ENCODE peak calls at places on chromosomes 4 and X, in seven cellular contexts. One of them, this sample, is unnamed. For H3K9me3, the result is how much of the 10 kb centered on the place peaks cover.

GRCh38 chr4:168451331-168451730 is 29.0 kb downstream of the DDX60L start:
- DNase-seq in CD4-positive, alpha-beta T cell: no peak
- DNase-seq in adipocyte: no peak
- DNase-seq in transverse colon: no peak
- DNase-seq in upper lobe of left lung: no peak
- DNase-seq in neuronal stem cell: no peak
- DNase-seq in mammary epithelial cell: no peak
- DNase-seq in this sample: no peak

GRCh38 chrX:21657318-21658151 is 595 bp downstream of the KLHL34 start:
- DNase-seq in CD4-positive, alpha-beta T cell: peak
- DNase-seq in adipocyte: no peak
- DNase-seq in transverse colon: no peak
- DNase-seq in upper lobe of left lung: no peak
- DNase-seq in neuronal stem cell: no peak
- DNase-seq in mammary epithelial cell: no peak
- DNase-seq in this sample: no peak

GRCh38 chrX:133586443-133586842 is 171.2 kb upstream of the GPC4 start:
- DNase-seq in CD4-positive, alpha-beta T cell: no peak
- DNase-seq in adipocyte: no peak
- DNase-seq in transverse colon: no peak
- DNase-seq in upper lobe of left lung: no peak
- DNase-seq in neuronal stem cell: no peak
- DNase-seq in mammary epithelial cell: no peak
- DNase-seq in this sample: no peak

GRCh38 chr4:139297001-139297410 is 4.3 kb upstream of the NAA15 start:
- DNase-seq in CD4-positive, alpha-beta T cell: no peak
- DNase-seq in adipocyte: no peak
- DNase-seq in transverse colon: no peak
- DNase-seq in upper lobe of left lung: no peak
- DNase-seq in neuronal stem cell: no peak
- DNase-seq in mammary epithelial cell: peak
- DNase-seq in this sample: no peak

GRCh38 chr4:42048394-42048793 is 58.1 kb downstream of the SLC30A9 start:
- DNase-seq in CD4-positive, alpha-beta T cell: no peak
- DNase-seq in adipocyte: peak
- DNase-seq in transverse colon: no peak
- DNase-seq in upper lobe of left lung: no peak
- DNase-seq in neuronal stem cell: no peak
- DNase-seq in mammary epithelial cell: peak
- DNase-seq in this sample: no peak

GRCh38 chr4:159248383-159249178 is 145.7 kb downstream of the RAPGEF2 start:
- DNase-seq in CD4-positive, alpha-beta T cell: no peak
- DNase-seq in adipocyte: peak
- DNase-seq in transverse colon: no peak
- DNase-seq in upper lobe of left lung: no peak
- DNase-seq in neuronal stem cell: no peak
- DNase-seq in mammary epithelial cell: no peak
- DNase-seq in this sample: no peak

GRCh38 chr4:150297861-150298474 is 219.7 kb downstream of the DCLK2 start:
- DNase-seq in CD4-positive, alpha-beta T cell: no peak
- DNase-seq in adipocyte: peak
- DNase-seq in transverse colon: peak
- DNase-seq in upper lobe of left lung: no peak
- DNase-seq in neuronal stem cell: peak
- DNase-seq in mammary epithelial cell: peak
- DNase-seq in this sample: no peak

GRCh38 chr4:128461300-128462103 is 173.9 kb upstream of the PGRMC2 start:
- DNase-seq in CD4-positive, alpha-beta T cell: no peak
- DNase-seq in adipocyte: peak
- DNase-seq in transverse colon: no peak
- DNase-seq in upper lobe of left lung: no peak
- DNase-seq in neuronal stem cell: peak
- DNase-seq in mammary epithelial cell: peak
- DNase-seq in this sample: no peak

GRCh38 chr4:41430796-41431195 is 107.2 kb upstream of the LIMCH1 start:
- DNase-seq in CD4-positive, alpha-beta T cell: no peak
- DNase-seq in adipocyte: peak
- DNase-seq in transverse colon: no peak
- DNase-seq in upper lobe of left lung: no peak
- DNase-seq in neuronal stem cell: no peak
- DNase-seq in mammary epithelial cell: no peak
- DNase-seq in this sample: no peak

GRCh38 chr4:28269426-28269825 is 1408.8 kb downstream of the STIM2 start:
- DNase-seq in CD4-positive, alpha-beta T cell: no peak
- DNase-seq in adipocyte: no peak
- DNase-seq in transverse colon: no peak
- DNase-seq in upper lobe of left lung: no peak
- DNase-seq in neuronal stem cell: no peak
- DNase-seq in mammary epithelial cell: no peak
- DNase-seq in this sample: no peak

GRCh38 chrX:115324194-115324593 is 34.7 kb downstream of the LUZP4 start:
- DNase-seq in CD4-positive, alpha-beta T cell: no peak
- DNase-seq in adipocyte: peak
- DNase-seq in transverse colon: no peak
- DNase-seq in upper lobe of left lung: peak
- DNase-seq in neuronal stem cell: no peak
- DNase-seq in mammary epithelial cell: peak
- DNase-seq in this sample: no peak

GRCh38 chr4:37825943-37826281 is 574 bp upstream of the PGM2 start:
- DNase-seq in CD4-positive, alpha-beta T cell: no peak
- DNase-seq in adipocyte: no peak
- DNase-seq in transverse colon: peak
- DNase-seq in upper lobe of left lung: no peak
- DNase-seq in neuronal stem cell: peak
- DNase-seq in mammary epithelial cell: peak
- DNase-seq in this sample: no peak

GRCh38 chrX:149528381-149528780 is 12.4 kb upstream of the EOLA1 start:
- DNase-seq in CD4-positive, alpha-beta T cell: no peak
- DNase-seq in adipocyte: no peak
- DNase-seq in transverse colon: no peak
- DNase-seq in upper lobe of left lung: no peak
- DNase-seq in neuronal stem cell: no peak
- DNase-seq in mammary epithelial cell: no peak
- DNase-seq in this sample: no peak

GRCh38 chr4:113683143-113683542 is 78.4 kb downstream of the CAMK2D start:
- DNase-seq in CD4-positive, alpha-beta T cell: peak
- DNase-seq in adipocyte: no peak
- DNase-seq in transverse colon: peak
- DNase-seq in upper lobe of left lung: no peak
- DNase-seq in neuronal stem cell: no peak
- DNase-seq in mammary epithelial cell: peak
- DNase-seq in this sample: peak

GRCh38 chr4:3047464-3048286 is 26.7 kb downstream of the HTT-AS start:
- DNase-seq in CD4-positive, alpha-beta T cell: peak
- DNase-seq in adipocyte: peak
- DNase-seq in transverse colon: peak
- DNase-seq in upper lobe of left lung: peak
- DNase-seq in neuronal stem cell: peak
- DNase-seq in mammary epithelial cell: peak
- DNase-seq in this sample: peak

GRCh38 chr4:17781072-17781830 is at the start of gene FAM184B:
- DNase-seq in CD4-positive, alpha-beta T cell: no peak
- DNase-seq in adipocyte: peak
- DNase-seq in transverse colon: no peak
- DNase-seq in upper lobe of left lung: no peak
- DNase-seq in neuronal stem cell: peak
- DNase-seq in mammary epithelial cell: no peak
- DNase-seq in this sample: no peak

GRCh38 chr4:4423706-4424498 is 37.0 kb downstream of the NSG1 start:
- DNase-seq in CD4-positive, alpha-beta T cell: no peak
- DNase-seq in adipocyte: no peak
- DNase-seq in transverse colon: no peak
- DNase-seq in upper lobe of left lung: no peak
- DNase-seq in neuronal stem cell: no peak
- DNase-seq in mammary epithelial cell: no peak
- DNase-seq in this sample: no peak

GRCh38 chr4:108372678-108373077 is 203.9 kb upstream of the LEF1 start:
- DNase-seq in CD4-positive, alpha-beta T cell: no peak
- DNase-seq in adipocyte: no peak
- DNase-seq in transverse colon: no peak
- DNase-seq in upper lobe of left lung: no peak
- DNase-seq in neuronal stem cell: no peak
- DNase-seq in mammary epithelial cell: no peak
- DNase-seq in this sample: no peak

GRCh38 chr4:40722576-40723161 is 27.1 kb upstream of the NSUN7 start:
- DNase-seq in CD4-positive, alpha-beta T cell: no peak
- DNase-seq in adipocyte: no peak
- DNase-seq in transverse colon: peak
- DNase-seq in upper lobe of left lung: peak
- DNase-seq in neuronal stem cell: no peak
- DNase-seq in mammary epithelial cell: no peak
- DNase-seq in this sample: no peak

GRCh38 chr4:170242471-170242870 is 152.7 kb upstream of the AADAT start:
- DNase-seq in CD4-positive, alpha-beta T cell: no peak
- DNase-seq in adipocyte: peak
- DNase-seq in transverse colon: no peak
- DNase-seq in upper lobe of left lung: no peak
- DNase-seq in neuronal stem cell: no peak
- DNase-seq in mammary epithelial cell: peak
- DNase-seq in this sample: no peak

GRCh38 chrX:66030505-66031317 is 9.2 kb downstream of the VSIG4 start:
- DNase-seq in CD4-positive, alpha-beta T cell: no peak
- DNase-seq in adipocyte: peak
- DNase-seq in transverse colon: peak
- DNase-seq in upper lobe of left lung: no peak
- DNase-seq in neuronal stem cell: peak
- DNase-seq in mammary epithelial cell: peak
- DNase-seq in this sample: no peak

GRCh38 chrX:134459683-134460004 is 321 bp upstream of the HPRT1 start:
- DNase-seq in CD4-positive, alpha-beta T cell: no peak
- DNase-seq in adipocyte: no peak
- DNase-seq in transverse colon: no peak
- DNase-seq in upper lobe of left lung: no peak
- DNase-seq in neuronal stem cell: no peak
- DNase-seq in mammary epithelial cell: no peak
- DNase-seq in this sample: no peak

GRCh38 chrX:105564536-105564935 is 257.8 kb upstream of the NRK start:
- DNase-seq in CD4-positive, alpha-beta T cell: no peak
- DNase-seq in adipocyte: peak
- DNase-seq in transverse colon: no peak
- DNase-seq in upper lobe of left lung: no peak
- DNase-seq in neuronal stem cell: no peak
- DNase-seq in mammary epithelial cell: peak
- DNase-seq in this sample: no peak

GRCh38 chr4:94976371-94977011 is 218.7 kb downstream of the BMPR1B start:
- DNase-seq in CD4-positive, alpha-beta T cell: no peak
- DNase-seq in adipocyte: peak
- DNase-seq in transverse colon: no peak
- DNase-seq in upper lobe of left lung: no peak
- DNase-seq in neuronal stem cell: no peak
- DNase-seq in mammary epithelial cell: peak
- DNase-seq in this sample: no peak

GRCh38 chrX:130682990-130683389 is 220.0 kb downstream of the ENOX2 start:
- DNase-seq in CD4-positive, alpha-beta T cell: no peak
- DNase-seq in adipocyte: no peak
- DNase-seq in transverse colon: no peak
- DNase-seq in upper lobe of left lung: no peak
- DNase-seq in neuronal stem cell: no peak
- DNase-seq in mammary epithelial cell: no peak
- DNase-seq in this sample: no peak

GRCh38 chrX:105461013-105461412 is 240.5 kb upstream of the TEX13A start:
- DNase-seq in CD4-positive, alpha-beta T cell: no peak
- DNase-seq in adipocyte: no peak
- DNase-seq in transverse colon: no peak
- DNase-seq in upper lobe of left lung: no peak
- DNase-seq in neuronal stem cell: no peak
- DNase-seq in mammary epithelial cell: peak
- DNase-seq in this sample: no peak

GRCh38 chr4:183588169-183588675 is 70.8 kb downstream of the RWDD4 start:
- DNase-seq in CD4-positive, alpha-beta T cell: no peak
- DNase-seq in adipocyte: peak
- DNase-seq in transverse colon: no peak
- DNase-seq in upper lobe of left lung: no peak
- DNase-seq in neuronal stem cell: no peak
- DNase-seq in mammary epithelial cell: no peak
- DNase-seq in this sample: no peak

GRCh38 chrX:2413969-2414368 is 86.8 kb downstream of the DHRSX start:
- DNase-seq in CD4-positive, alpha-beta T cell: no peak
- DNase-seq in adipocyte: no peak
- DNase-seq in transverse colon: no peak
- DNase-seq in upper lobe of left lung: no peak
- DNase-seq in neuronal stem cell: no peak
- DNase-seq in mammary epithelial cell: no peak
- DNase-seq in this sample: no peak
- H3K9me3 ChIP-seq in CD4-positive, alpha-beta T cell: under half
- H3K9me3 ChIP-seq in adipocyte: under half
- H3K9me3 ChIP-seq in transverse colon: under half
- H3K9me3 ChIP-seq in upper lobe of left lung: under half
- H3K9me3 ChIP-seq in neuronal stem cell: under half
- H3K9me3 ChIP-seq in mammary epithelial cell: under half
- H3K9me3 ChIP-seq in this sample: under half

DNA sequence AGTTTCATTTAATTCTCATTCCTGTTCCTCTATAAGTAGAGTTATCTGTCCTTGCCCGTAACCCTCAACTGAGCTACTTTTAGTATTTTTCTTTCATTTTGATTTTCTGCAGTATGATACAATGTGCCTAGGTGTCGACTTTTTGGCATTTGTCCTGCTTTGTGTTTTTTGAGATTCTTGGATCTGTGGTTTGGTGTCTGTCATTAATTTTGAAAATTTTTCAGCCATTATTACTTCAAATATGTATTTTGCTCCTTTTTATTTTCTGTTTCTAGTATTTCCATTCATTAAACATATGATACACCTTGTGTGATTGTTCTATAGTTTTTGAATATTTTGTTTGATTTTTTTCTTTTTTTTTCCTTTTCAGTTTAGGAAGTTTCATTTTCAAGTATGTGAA is 598.9 kb downstream of the SPOCK3 start:
- DNase-seq in CD4-positive, alpha-beta T cell: no peak
- DNase-seq in adipocyte: no peak
- DNase-seq in transverse colon: no peak
- DNase-seq in upper lobe of left lung: no peak
- DNase-seq in neuronal stem cell: no peak
- DNase-seq in mammary epithelial cell: no peak
- DNase-seq in this sample: no peak
- H3K9me3 ChIP-seq in CD4-positive, alpha-beta T cell: under half
- H3K9me3 ChIP-seq in adipocyte: under half
- H3K9me3 ChIP-seq in transverse colon: under half
- H3K9me3 ChIP-seq in upper lobe of left lung: under half
- H3K9me3 ChIP-seq in neuronal stem cell: under half
- H3K9me3 ChIP-seq in mammary epithelial cell: under half
- H3K9me3 ChIP-seq in this sample: under half

GRCh38 chr4:386708-387105 is 49.1 kb downstream of the ZNF141 start:
- DNase-seq in CD4-positive, alpha-beta T cell: no peak
- DNase-seq in adipocyte: no peak
- DNase-seq in transverse colon: no peak
- DNase-seq in upper lobe of left lung: no peak
- DNase-seq in neuronal stem cell: no peak
- DNase-seq in mammary epithelial cell: no peak
- DNase-seq in this sample: no peak

GRCh38 chr4:385934-386707 is 48.5 kb downstream of the ZNF141 start:
- DNase-seq in CD4-positive, alpha-beta T cell: no peak
- DNase-seq in adipocyte: no peak
- DNase-seq in transverse colon: no peak
- DNase-seq in upper lobe of left lung: no peak
- DNase-seq in neuronal stem cell: no peak
- DNase-seq in mammary epithelial cell: no peak
- DNase-seq in this sample: no peak

GRCh38 chr4:384311-385010 is 46.8 kb downstream of the ZNF141 start:
- DNase-seq in CD4-positive, alpha-beta T cell: no peak
- DNase-seq in adipocyte: no peak
- DNase-seq in transverse colon: no peak
- DNase-seq in upper lobe of left lung: no peak
- DNase-seq in neuronal stem cell: no peak
- DNase-seq in mammary epithelial cell: no peak
- DNase-seq in this sample: no peak
- H3K9me3 ChIP-seq in CD4-positive, alpha-beta T cell: half or more
- H3K9me3 ChIP-seq in adipocyte: half or more
- H3K9me3 ChIP-seq in transverse colon: half or more
- H3K9me3 ChIP-seq in upper lobe of left lung: half or more
- H3K9me3 ChIP-seq in neuronal stem cell: under half
- H3K9me3 ChIP-seq in mammary epithelial cell: under half
- H3K9me3 ChIP-seq in this sample: under half

GRCh38 chrX:135649561-135649960 is 63.9 kb upstream of the CT45A1 start:
- DNase-seq in CD4-positive, alpha-beta T cell: no peak
- DNase-seq in adipocyte: no peak
- DNase-seq in transverse colon: no peak
- DNase-seq in upper lobe of left lung: no peak
- DNase-seq in neuronal stem cell: no peak
- DNase-seq in mammary epithelial cell: no peak
- DNase-seq in this sample: no peak
- H3K9me3 ChIP-seq in CD4-positive, alpha-beta T cell: under half
- H3K9me3 ChIP-seq in adipocyte: under half
- H3K9me3 ChIP-seq in transverse colon: under half
- H3K9me3 ChIP-seq in upper lobe of left lung: under half
- H3K9me3 ChIP-seq in neuronal stem cell: under half
- H3K9me3 ChIP-seq in mammary epithelial cell: under half
- H3K9me3 ChIP-seq in this sample: under half